ENCODE peak calls at places on chromosomes 2 and 18, in ten cellular contexts. F, N, J, Z, O, Y, H, C, I and B are unnamed samples. For H3K4me1, the result is how much of the 10 kb centered on the place peaks cover.

GRCh38 chr2:148614024-148614331 is 30.6 kb upstream of the EPC2 start:
- DNase-seq in F (peak), N (no peak), J (no peak), Z (peak), O (no peak), Y (no peak), H (peak), C (no peak), I (no peak), B (no peak)

GRCh38 chr2:174614261-174614660 is 16.7 kb upstream of the WIPF1 start:
- DNase-seq in F (no peak), N (peak), J (peak), Z (peak), O (no peak), Y (no peak), H (no peak), C (peak), I (no peak), B (no peak)

GRCh38 chr2:219419331-219420197 is 1.4 kb downstream of the DES start:
- DNase-seq in F (no peak), N (no peak), J (no peak), Z (no peak), O (no peak), Y (no peak), H (no peak), C (no peak), I (no peak), B (no peak)

GRCh38 chr2:222025891-222026271 is 272.9 kb downstream of the PAX3 start:
- DNase-seq in F (no peak), N (no peak), J (no peak), Z (peak), O (no peak), Y (no peak), H (no peak), C (no peak), I (no peak), B (no peak)

GRCh38 chr18:61093967-61094366 is 239.3 kb upstream of the CDH20 start:
- DNase-seq in F (no peak), N (no peak), J (no peak), Z (no peak), O (no peak), Y (no peak), H (no peak), C (no peak), I (no peak), B (no peak)

GRCh38 chr18:77132369-77133050 is at the start of gene MBP:
- DNase-seq in F (no peak), N (no peak), J (no peak), Z (peak), O (peak), Y (peak), H (no peak), C (peak), I (no peak), B (peak)

GRCh38 chr2:193847140-193847539 is 1652.4 kb upstream of the TMEFF2 start:
- DNase-seq in F (peak), N (no peak), J (no peak), Z (no peak), O (no peak), Y (no peak), H (no peak), C (peak), I (no peak), B (no peak)

GRCh38 chr18:34901299-34901698 is 139.9 kb upstream of the MAPRE2 start:
- DNase-seq in F (no peak), N (no peak), J (peak), Z (no peak), O (no peak), Y (no peak), H (peak), C (peak), I (no peak), B (no peak)

GRCh38 chr18:48831802-48832201 is 119.0 kb downstream of the SMAD7 start:
- DNase-seq in F (no peak), N (no peak), J (no peak), Z (no peak), O (no peak), Y (no peak), H (no peak), C (no peak), I (no peak), B (no peak)
- H3K4me1 ChIP-seq in F (under half), N (under half), J (under half), Z (under half), O (under half), Y (half or more), H (half or more), C (half or more), I (half or more), B (half or more)

GRCh38 chr2:6356127-6356761 is 509.5 kb downstream of the CMPK2 start:
- DNase-seq in F (no peak), N (no peak), J (no peak), Z (no peak), O (no peak), Y (no peak), H (peak), C (no peak), I (no peak), B (no peak)

GRCh38 chr2:6354546-6354945 is 511.2 kb downstream of the CMPK2 start:
- DNase-seq in F (no peak), N (no peak), J (no peak), Z (no peak), O (no peak), Y (no peak), H (no peak), C (no peak), I (no peak), B (no peak)

GRCh38 chr2:6352906-6353515 is 512.7 kb downstream of the CMPK2 start:
- DNase-seq in F (no peak), N (no peak), J (peak), Z (peak), O (peak), Y (no peak), H (peak), C (peak), I (no peak), B (no peak)

GRCh38 chr2:6353669-6354068 is 512.0 kb downstream of the CMPK2 start:
- DNase-seq in F (no peak), N (no peak), J (no peak), Z (no peak), O (no peak), Y (no peak), H (no peak), C (no peak), I (no peak), B (no peak)

DNA sequence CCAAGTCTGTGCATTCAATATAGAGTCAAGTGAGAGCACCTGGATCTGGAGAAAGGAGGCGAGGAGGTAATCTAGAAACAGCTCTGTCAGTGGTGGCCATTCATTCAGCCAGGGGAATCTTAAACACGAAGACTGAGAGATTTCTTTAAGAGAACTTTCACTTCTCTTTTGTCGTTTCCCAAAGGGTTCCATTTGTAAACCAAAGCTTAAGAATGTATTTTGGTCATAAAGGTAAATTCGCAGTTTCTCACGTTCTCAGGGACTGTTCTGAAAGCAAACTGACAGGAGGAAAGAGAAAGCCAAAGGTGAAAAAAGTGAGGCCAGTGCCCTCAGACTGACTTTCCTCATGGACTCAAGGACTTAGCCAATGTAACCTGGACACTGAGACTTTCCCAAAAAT is 513.5 kb downstream of the CMPK2 start:
- DNase-seq in F (no peak), N (no peak), J (no peak), Z (no peak), O (no peak), Y (no peak), H (no peak), C (no peak), I (no peak), B (no peak)
- H3K27ac ChIP-seq in F (no peak), N (no peak), J (no peak), Z (no peak), O (peak), Y (no peak), H (no peak), C (no peak), I (no peak), B (no peak)

DNA sequence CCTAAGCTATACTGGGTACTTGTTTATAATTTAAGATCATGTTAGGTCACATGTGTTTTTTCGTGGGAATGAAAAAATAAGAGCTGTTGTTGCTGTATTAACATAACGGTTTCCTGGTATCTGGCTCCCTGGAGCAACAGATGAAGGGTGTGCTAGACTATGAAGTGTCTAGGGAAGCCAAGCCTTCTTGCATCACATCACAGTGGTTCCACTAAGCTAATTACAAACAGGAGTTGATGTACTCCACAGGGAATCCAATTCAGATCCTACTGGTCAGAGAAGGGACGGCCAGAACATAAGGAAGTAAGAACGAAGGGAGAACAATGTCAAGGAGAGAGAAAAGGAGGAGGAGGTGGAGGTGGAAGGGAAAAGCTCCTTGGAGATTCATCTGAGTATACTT is 193.0 kb upstream of the CYP26B1 start:
- DNase-seq in F (no peak), N (no peak), J (no peak), Z (peak), O (no peak), Y (no peak), H (peak), C (peak), I (no peak), B (no peak)
- H3K4me3 ChIP-seq in F (no peak), N (no peak), J (no peak), Z (no peak), O (no peak), Y (no peak), H (no peak), C (no peak), I (no peak), B (no peak)

DNA sequence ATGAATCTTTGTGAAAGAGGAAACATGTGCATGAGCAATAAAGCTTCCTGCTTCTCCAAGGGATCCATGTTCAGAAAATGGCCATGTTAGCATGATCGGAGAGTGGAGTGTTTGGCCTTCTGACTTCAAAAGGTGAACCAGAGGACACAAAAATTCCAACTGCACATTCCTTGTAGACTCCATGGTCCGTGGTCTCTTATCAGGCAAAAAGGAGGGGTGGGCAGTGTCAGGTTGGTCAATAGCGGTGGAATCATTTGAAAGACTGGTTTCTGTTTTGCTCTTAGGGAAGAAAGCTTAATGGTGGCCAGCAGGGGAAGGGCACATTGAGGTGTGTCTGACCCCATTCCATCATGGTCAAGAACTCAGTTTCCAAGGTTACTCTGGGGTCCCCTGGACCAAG is 144.2 kb downstream of the SOCS6 start:
- DNase-seq in F (no peak), N (no peak), J (no peak), Z (no peak), O (no peak), Y (no peak), H (no peak), C (no peak), I (no peak), B (no peak)
- H3K4me1 ChIP-seq in F (under half), N (under half), J (under half), Z (under half), O (under half), Y (under half), H (under half), C (under half), I (under half), B (under half)

GRCh38 chr2:20447437-20448245 is 767 bp downstream of the RHOB start:
- DNase-seq in F (peak), N (no peak), J (peak), Z (peak), O (peak), Y (peak), H (peak), C (peak), I (no peak), B (no peak)
- H3K27ac ChIP-seq in F (peak), N (peak), J (peak), Z (peak), O (peak), Y (peak), H (peak), C (peak), I (peak), B (peak)